ENCODE peak calls at places on chromosome 21, in four cellular contexts. V is gastrocnemius medialis, O is adrenal gland, A is heart right ventricle. P is an unnamed sample. For H3K4me1, the result is how much of the 10 kb centered on the place peaks cover.

GRCh38 chr21:36861924-36862323 is 104.5 kb downstream of the HLCS start:
- DNase-seq in V (no peak), O (no peak), A (no peak), P (no peak)

GRCh38 chr21:43865471-43866181 is 603 bp downstream of the AGPAT3 start:
- DNase-seq in V (no peak), O (peak), A (peak), P (no peak)

GRCh38 chr21:46431884-46432488 is 26.7 kb upstream of the DIP2A start:
- DNase-seq in V (no peak), O (no peak), A (no peak), P (no peak)

GRCh38 chr21:26842976-26843911 is 2.0 kb downstream of the ADAMTS1 start:
- DNase-seq in V (peak), O (peak), A (peak), P (peak)

GRCh38 chr21:18275740-18276139 is 31.1 kb downstream of the CHODL start:
- DNase-seq in V (no peak), O (no peak), A (no peak), P (no peak)

GRCh38 chr21:43348801-43349261 is 78.1 kb downstream of the SIK1 start:
- DNase-seq in V (no peak), O (peak), A (no peak), P (no peak)

GRCh38 chr21:40278345-40278744 is 411.1 kb downstream of the PCP4 start:
- DNase-seq in V (no peak), O (no peak), A (no peak), P (no peak)

GRCh38 chr21:33487996-33488395 is 3.5 kb downstream of the DNAJC28 start:
- DNase-seq in V (no peak), O (no peak), A (no peak), P (no peak)

GRCh38 chr21:43789276-43790052 is at the start of gene RRP1:
- DNase-seq in V (peak), O (peak), A (peak), P (peak)

GRCh38 chr21:14889080-14889805 is 175.6 kb downstream of the NRIP1 start:
- DNase-seq in V (no peak), O (peak), A (no peak), P (no peak)

GRCh38 chr21:46634966-46635323 is 529 bp upstream of the PRMT2 start:
- DNase-seq in V (peak), O (peak), A (no peak), P (peak)

GRCh38 chr21:14737922-14738321 is 191.8 kb upstream of the SAMSN1 start:
- DNase-seq in V (no peak), O (peak), A (no peak), P (peak)

GRCh38 chr21:33127154-33127893 is 57.4 kb downstream of the OLIG1 start:
- DNase-seq in V (peak), O (peak), A (peak), P (peak)

GRCh38 chr21:28554660-28555475 is 437.8 kb downstream of the LTN1 start:
- DNase-seq in V (no peak), O (no peak), A (no peak), P (no peak)

GRCh38 chr21:36491191-36491916 is 11.4 kb upstream of the CLDN14 start:
- DNase-seq in V (no peak), O (no peak), A (no peak), P (no peak)

GRCh38 chr21:43812957-43813730 is 23.8 kb downstream of the RRP1 start:
- DNase-seq in V (no peak), O (no peak), A (no peak), P (no peak)

GRCh38 chr21:29477347-29477746 is 178.6 kb downstream of the BACH1 start:
- DNase-seq in V (no peak), O (no peak), A (no peak), P (no peak)

GRCh38 chr21:19120591-19120990 is 717.0 kb upstream of the TMPRSS15 start:
- DNase-seq in V (no peak), O (no peak), A (no peak), P (no peak)

GRCh38 chr21:45910548-45911221 is 70.9 kb upstream of the COL6A1 start:
- DNase-seq in V (no peak), O (no peak), A (no peak), P (peak)

GRCh38 chr21:34195365-34195764 is 122.0 kb downstream of the MRPS6 start:
- DNase-seq in V (no peak), O (no peak), A (no peak), P (no peak)

GRCh38 chr21:43340491-43341348 is 86.2 kb downstream of the SIK1 start:
- DNase-seq in V (no peak), O (peak), A (no peak), P (no peak)

GRCh38 chr21:46214478-46215340 is 13.9 kb downstream of the LSS start:
- DNase-seq in V (no peak), O (no peak), A (no peak), P (no peak)

GRCh38 chr21:21018841-21019240 is 20.6 kb downstream of the NCAM2 start:
- DNase-seq in V (no peak), O (peak), A (no peak), P (peak)

GRCh38 chr21:37072239-37072987 is 458 bp downstream of the PIGP start:
- DNase-seq in V (peak), O (peak), A (peak), P (no peak)

GRCh38 chr21:26115346-26115745 is 55.2 kb downstream of the APP start:
- DNase-seq in V (no peak), O (no peak), A (no peak), P (peak)

GRCh38 chr21:40841524-40842196 is 5.3 kb downstream of the DSCAM start:
- DNase-seq in V (no peak), O (peak), A (peak), P (peak)

GRCh38 chr21:17793675-17794123 is 25.5 kb downstream of the C21orf91 start:
- DNase-seq in V (no peak), O (no peak), A (no peak), P (peak)

GRCh38 chr21:40016667-40017066 is 149.4 kb downstream of the PCP4 start:
- DNase-seq in V (no peak), O (no peak), A (no peak), P (no peak)

GRCh38 chr21:38793926-38794713 is 11.6 kb upstream of the ETS2 start:
- DNase-seq in V (no peak), O (no peak), A (no peak), P (no peak)

GRCh38 chr21:38793060-38793459 is 12.7 kb upstream of the ETS2 start:
- DNase-seq in V (no peak), O (no peak), A (no peak), P (no peak)

GRCh38 chr21:38795475-38795874 is 10.3 kb upstream of the ETS2 start:
- DNase-seq in V (no peak), O (no peak), A (no peak), P (no peak)

GRCh38 chr21:38796426-38796825 is 9.3 kb upstream of the ETS2 start:
- DNase-seq in V (no peak), O (no peak), A (no peak), P (no peak)

GRCh38 chr21:38794978-38795377 is 10.8 kb upstream of the ETS2 start:
- DNase-seq in V (no peak), O (no peak), A (no peak), P (no peak)
- H3K4me1 ChIP-seq in V (under half), O (under half), A (under half), P (under half)

DNA sequence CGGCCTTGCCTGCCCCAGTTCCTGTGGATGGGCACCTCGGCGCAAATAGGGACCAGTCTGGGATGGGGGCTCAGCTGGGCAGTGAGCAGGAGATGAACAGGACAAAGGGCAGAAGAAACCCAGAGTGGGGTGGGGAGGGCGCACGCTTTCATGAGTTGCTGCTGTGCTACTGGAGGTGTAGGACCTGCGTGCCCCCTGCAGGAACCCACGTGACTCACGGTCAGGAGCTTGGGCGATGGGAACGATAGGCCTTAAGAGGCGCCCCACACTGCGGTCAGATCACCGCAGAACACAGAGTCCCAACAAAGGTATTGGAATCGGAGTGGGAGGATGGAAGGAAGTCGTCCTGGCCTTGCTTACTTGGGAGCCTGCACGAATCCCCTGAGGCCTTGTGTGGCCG is 17.2 kb downstream of the PRDM15 start:
- DNase-seq in V (no peak), O (no peak), A (no peak), P (no peak)
- H3K4me3 ChIP-seq in V (no peak), O (no peak), A (no peak), P (no peak)

DNA sequence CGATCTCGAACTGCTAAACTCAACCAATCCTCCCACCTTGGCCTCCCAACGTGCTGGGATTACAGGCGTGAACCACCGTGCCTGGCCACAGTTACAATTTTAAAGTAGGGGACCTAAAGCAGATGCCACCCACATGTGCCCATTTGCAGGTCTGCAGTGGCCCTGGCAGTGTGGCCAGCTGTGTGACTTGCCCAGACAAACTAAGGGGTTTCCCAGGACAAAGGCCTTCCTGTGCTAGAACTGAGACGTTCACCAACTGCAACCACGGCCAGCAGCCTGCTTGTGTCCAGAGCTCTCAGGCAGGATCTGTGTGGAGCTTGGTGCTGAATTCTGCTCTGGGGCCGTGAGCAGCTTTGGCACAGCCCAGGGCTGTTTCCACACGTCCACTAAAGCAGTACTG is 10.6 kb upstream of the PTTG1IP start:
- DNase-seq in V (no peak), O (no peak), A (peak), P (no peak)
- H3K4me1 ChIP-seq in V (under half), O (under half), A (under half), P (under half)

DNA sequence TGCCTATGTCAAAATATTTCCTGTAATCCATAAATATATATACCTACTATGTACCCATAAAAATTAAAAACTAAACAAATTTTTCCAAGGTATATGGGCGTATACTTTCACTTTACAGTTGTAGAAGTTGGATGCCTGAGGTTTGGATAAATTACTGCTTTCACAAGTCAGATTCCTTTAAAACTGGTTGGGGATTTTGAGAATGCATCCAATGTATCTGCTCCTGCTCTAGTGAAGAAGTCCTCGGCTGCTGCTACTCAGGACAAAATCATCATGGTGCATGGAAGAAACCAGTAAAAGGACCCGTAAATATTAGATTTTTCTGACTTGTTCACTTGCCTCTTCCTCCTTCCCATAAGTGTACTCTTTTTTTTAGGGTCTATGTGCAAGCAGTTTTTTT is 841.1 kb downstream of the USP25 start:
- DNase-seq in V (no peak), O (no peak), A (no peak), P (no peak)
- H3K4me3 ChIP-seq in V (peak), O (no peak), A (no peak), P (no peak)